ENCODE peak calls at places on chromosomes 16 and 17, in four cellular contexts. G is HCT116, Z is endothelial cell of umbilical vein, S is K562. J is an unnamed sample.

GRCh38 chr16:84726670-84727467 is 27.1 kb downstream of the USP10 start:
- DNase-seq in G (no peak), Z (no peak), S (no peak), J (peak; percentile 71)

GRCh38 chr17:29019475-29020181 is 13.8 kb upstream of the SEZ6 start:
- DNase-seq in S (peak; percentile 31), Z (no peak), G (no peak), J (no peak)

GRCh38 chr16:69481901-69482341 is 57.5 kb downstream of the CYB5B start:
- DNase-seq in G (no peak), Z (peak; percentile 97), S (peak; percentile 50), J (no peak)

GRCh38 chr17:56110463-56111138 is 42.7 kb upstream of the ANKFN1 start:
- DNase-seq in G (no peak), S (no peak), Z (no peak), J (no peak)

GRCh38 chr16:19698480-19699465 is 19.3 kb downstream of the KNOP1 start:
- DNase-seq in S (no peak), G (no peak), Z (no peak), J (no peak)

GRCh38 chr16:24993722-24994686 is 21.2 kb downstream of the ARHGAP17 start:
- DNase-seq in Z (peak; percentile 74), S (peak; percentile 28), G (peak; percentile 54), J (peak; percentile 99)

GRCh38 chr16:57529324-57530103 is 6.9 kb downstream of the CCDC102A start:
- DNase-seq in S (no peak), Z (no peak), G (no peak), J (no peak)

GRCh38 chr17:41782142-41782541 is 4.4 kb downstream of the JUP start:
- DNase-seq in G (no peak), S (peak; percentile 4), Z (no peak), J (no peak)

GRCh38 chr17:72588561-72588960 is 467.7 kb downstream of the SOX9 start:
- DNase-seq in S (no peak), Z (no peak), G (no peak), J (no peak)

GRCh38 chr17:78716814-78717393 is 65.2 kb downstream of the CYTH1 start:
- DNase-seq in S (no peak), Z (peak; percentile 57), G (no peak), J (no peak)

GRCh38 chr17:45230787-45231480 is 9.2 kb downstream of the FMNL1 start:
- DNase-seq in Z (no peak), G (no peak), S (no peak), J (no peak)

GRCh38 chr17:29376667-29377268 is 13.4 kb upstream of the TAOK1 start:
- DNase-seq in S (no peak), Z (no peak), G (no peak), J (no peak)

GRCh38 chr17:9566067-9566466 is 9.6 kb downstream of the STX8 start:
- DNase-seq in S (no peak), Z (peak; percentile 47), G (no peak), J (no peak)

GRCh38 chr17:67241719-67242341 is 3.2 kb downstream of the HELZ start:
- DNase-seq in G (no peak), S (no peak), Z (no peak), J (no peak)

GRCh38 chr16:53093162-53093744 is 38.5 kb downstream of the CHD9 start:
- DNase-seq in Z (no peak), S (no peak), G (no peak), J (no peak)

GRCh38 chr17:21354796-21355385 is 21.3 kb upstream of the KCNJ12 start:
- DNase-seq in S (no peak), Z (no peak), G (no peak), J (no peak)

GRCh38 chr16:5925850-5926249 is 828.3 kb upstream of the EEF2KMT start:
- DNase-seq in S (no peak), G (no peak), Z (no peak), J (no peak)

GRCh38 chr16:28820016-28820415 is 2.8 kb upstream of the ATXN2L start:
- DNase-seq in S (no peak), Z (no peak), G (no peak), J (no peak)

GRCh38 chr17:49403514-49404289 is 11.0 kb downstream of the PHB1 start:
- DNase-seq in Z (no peak), G (no peak), S (no peak), J (no peak)

GRCh38 chr17:50331085-50331791 is 14.7 kb upstream of the XYLT2 start:
- DNase-seq in S (no peak), Z (no peak), G (no peak), J (no peak)

GRCh38 chr16:61934591-61934990 is 101.6 kb downstream of the CDH8 start:
- DNase-seq in S (no peak), G (no peak), Z (no peak), J (no peak)

GRCh38 chr17:79781012-79781665 is 3.2 kb downstream of the CBX2 start:
- DNase-seq in Z (no peak), G (no peak), S (no peak), J (no peak)

GRCh38 chr17:42895185-42895555 is 5.4 kb upstream of the G6PC1 start:
- DNase-seq in G (peak; percentile 8), S (no peak), Z (peak; percentile 88), J (no peak)

GRCh38 chr17:38893612-38894011 is 23.8 kb downstream of the LASP1 start:
- DNase-seq in S (no peak), G (no peak), Z (peak; percentile 24), J (no peak)

GRCh38 chr16:61926766-61927165 is 109.5 kb downstream of the CDH8 start:
- DNase-seq in G (no peak), S (no peak), Z (no peak), J (peak; percentile 9)

GRCh38 chr17:81831957-81832607 is 1.0 kb downstream of the MCRIP1 start:
- DNase-seq in Z (no peak), G (no peak), S (no peak), J (no peak)

GRCh38 chr17:75504347-75505151 is 10.8 kb downstream of the CASKIN2 start:
- DNase-seq in Z (no peak), S (peak; percentile 79), G (no peak), J (peak; percentile 51)

GRCh38 chr17:55462234-55462633 is 40.6 kb upstream of the MMD start:
- DNase-seq in S (no peak), G (no peak), Z (no peak), J (no peak)

GRCh38 chr17:35627417-35627816 is 40.3 kb downstream of the AP2B1 start:
- DNase-seq in Z (no peak), G (no peak), S (no peak), J (peak; percentile 7)

GRCh38 chr17:51819341-51819740 is 339.2 kb downstream of the CA10 start:
- DNase-seq in Z (no peak), G (no peak), S (no peak), J (no peak)

GRCh38 chr17:79633937-79634813 is 23.3 kb upstream of the RBFOX3 start:
- DNase-seq in G (no peak), Z (no peak), S (no peak), J (no peak)

GRCh38 chr16:70664325-70665112 is 18.2 kb downstream of the IL34 start:
- DNase-seq in Z (no peak), G (no peak), S (no peak), J (no peak)

GRCh38 chr16:3553138-3553923 is 23.9 kb downstream of the NLRC3 start:
- DNase-seq in G (no peak), Z (no peak), S (no peak), J (peak; percentile 7)

GRCh38 chr16:88957456-88957767 is 19.6 kb downstream of the CBFA2T3 start:
- DNase-seq in S (no peak), G (no peak), Z (no peak), J (no peak)
- TF ChIP-seq MAX in S (no peak), G (no peak), Z (no peak), J (no peak)

GRCh38 chr16:2019500-2019899 is at the start of gene NPW:
- DNase-seq in S (peak; percentile 64), Z (no peak), G (no peak), J (no peak)

GRCh38 chr16:2013527-2013926 is 3.9 kb upstream of the ZNF598 start:
- DNase-seq in G (no peak), S (no peak), Z (no peak), J (no peak)

GRCh38 chr16:2015947-2016208 is 3.7 kb upstream of the NPW start:
- DNase-seq in Z (no peak), S (no peak), G (no peak), J (no peak)

GRCh38 chr16:2015117-2015946 is 4.3 kb upstream of the NPW start:
- DNase-seq in G (peak; percentile 68), S (no peak), Z (no peak), J (peak; percentile 76)

DNA sequence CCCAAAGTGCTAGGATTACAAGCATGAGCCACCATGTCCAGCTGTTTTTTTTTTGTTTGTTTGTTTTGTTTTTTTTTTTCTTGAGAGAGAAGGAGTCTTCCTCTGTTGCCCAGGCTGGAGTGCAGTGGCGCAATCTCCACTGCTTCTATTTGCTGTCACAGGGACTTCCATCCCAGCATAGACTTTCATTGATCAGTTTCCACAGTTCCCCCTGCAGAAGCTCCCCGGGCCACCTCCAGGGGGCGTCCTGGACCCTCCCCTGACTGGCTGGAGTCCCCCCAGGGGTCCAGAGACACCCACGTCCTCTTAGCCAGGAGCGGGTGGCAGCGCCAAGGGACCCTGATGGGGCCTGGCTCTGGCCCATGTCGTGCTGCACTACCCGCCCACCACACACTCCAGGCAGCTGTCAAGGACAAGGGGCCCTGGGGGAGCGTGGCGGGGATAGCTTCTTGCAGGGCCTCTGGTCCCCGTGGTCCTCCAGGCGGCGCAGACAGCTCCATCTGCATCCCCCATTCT is 3.1 kb upstream of the NPW start:
- DNase-seq in Z (no peak), G (no peak), S (peak; percentile 59), J (peak; percentile 41)
- TF ChIP-seq MAX in Z (no peak), G (no peak), S (no peak), J (no peak)

DNA sequence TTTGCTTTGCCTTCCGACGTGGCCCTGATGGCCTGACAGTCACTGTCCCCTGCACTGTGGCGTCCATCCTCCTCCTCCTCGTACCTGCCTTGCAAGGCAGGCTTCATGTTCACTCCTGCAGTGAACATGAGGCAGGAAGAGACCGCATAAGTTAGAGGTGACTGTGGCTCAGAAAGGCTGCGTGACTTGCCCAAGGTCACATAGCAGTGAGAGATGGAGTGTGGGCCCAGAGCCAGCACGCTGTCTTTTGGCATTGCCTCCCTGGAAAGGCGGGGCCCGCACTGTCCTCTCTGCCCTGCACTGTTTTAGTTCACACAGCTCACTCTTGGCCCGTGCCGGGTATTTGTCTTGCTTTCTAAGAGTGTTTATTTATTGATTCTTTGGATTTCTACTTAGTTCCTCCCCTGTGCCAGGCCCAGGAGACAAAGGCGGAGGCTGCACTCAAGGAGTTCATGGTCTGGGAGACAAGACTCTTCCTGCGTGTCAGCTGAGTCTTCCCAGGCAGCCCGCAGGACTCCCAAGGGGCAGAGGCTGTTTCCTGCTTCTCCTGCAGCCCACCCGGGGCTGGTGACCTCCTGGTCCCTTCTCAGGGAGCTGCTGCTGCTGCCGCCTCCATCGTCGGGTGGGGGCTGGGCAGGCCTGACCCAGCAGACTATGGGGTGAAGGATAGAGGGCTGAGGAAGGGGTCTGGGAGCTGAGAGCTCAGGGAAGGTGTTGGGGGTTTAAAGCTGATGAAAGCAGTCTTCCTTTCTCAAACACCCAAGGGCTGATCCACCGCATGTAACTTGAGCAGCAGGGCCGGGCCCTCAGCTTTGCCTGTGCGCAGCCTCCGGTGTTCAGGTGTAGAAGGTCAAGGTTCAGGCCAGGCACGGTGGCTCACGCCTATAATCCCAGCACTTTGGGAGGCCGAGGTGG is 12.7 kb downstream of the CYGB start:
- DNase-seq in Z (no peak), S (no peak), G (no peak), J (peak; percentile 72)
- TF ChIP-seq MAX in Z (no peak), S (no peak), G (no peak), J (peak; percentile 59)

DNA sequence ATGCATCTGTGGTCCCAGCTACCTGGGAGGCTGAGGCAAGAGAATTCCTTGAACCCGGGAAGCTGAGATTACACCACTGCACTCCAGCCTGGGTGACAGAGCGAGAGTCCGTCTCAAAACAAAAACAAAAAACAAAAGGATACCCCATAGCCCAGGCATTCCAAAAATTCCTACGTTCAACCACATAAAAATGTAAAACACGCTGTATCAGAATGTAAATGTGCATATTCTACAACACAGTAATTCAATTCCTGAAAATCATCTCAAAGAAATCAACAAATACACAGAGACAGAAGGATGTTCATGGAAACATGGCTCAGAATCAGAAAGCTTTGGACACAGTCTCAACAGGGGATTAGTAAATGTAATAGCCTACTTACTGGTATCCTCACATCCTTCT is 33.0 kb downstream of the COG7 start:
- DNase-seq in S (no peak), G (no peak), Z (no peak), J (no peak)
- TF ChIP-seq MAX in S (no peak), G (no peak), Z (no peak), J (no peak)